ENCODE peak calls at places on chromosomes 5 and 9, in four cellular contexts. G is activated gamma-delta T cell treated with Interleukin-2 at 50 U/mL for 16 hours; N is NCI-H1436; Z is CD8-positive, alpha-beta memory T cell. B is an unnamed sample.

GRCh38 chr9:35822926-35823325 is 5.6 kb downstream of the FAM221B start:
- DNase-seq in G (no peak), N (no peak), Z (no peak), B (no peak)

GRCh38 chr5:78269088-78269703 is 25.3 kb downstream of the AP3B1 start:
- DNase-seq in G (no peak), N (peak), Z (no peak), B (no peak)

GRCh38 chr9:26947736-26948135 is 694 bp upstream of the PLAA start:
- DNase-seq in G (no peak), N (no peak), Z (no peak), B (no peak)

GRCh38 chr5:68444833-68445232 is 229.3 kb downstream of the PIK3R1 start:
- DNase-seq in G (no peak), N (no peak), Z (no peak), B (no peak)

GRCh38 chr5:15004506-15004905 is 132.9 kb upstream of the ANKH start:
- DNase-seq in G (no peak), N (no peak), Z (no peak), B (no peak)

GRCh38 chr5:127513571-127513970 is 3.9 kb upstream of the PRRC1 start:
- DNase-seq in G (no peak), N (no peak), Z (no peak), B (no peak)

GRCh38 chr5:10579537-10580521 is 16.0 kb downstream of the ANKRD33B start:
- DNase-seq in G (no peak), N (no peak), Z (no peak), B (no peak)

GRCh38 chr9:124457887-124458431 is 7.7 kb downstream of the ADGRD2 start:
- DNase-seq in G (no peak), N (no peak), Z (no peak), B (peak)

GRCh38 chr9:33785914-33786313 is 9.4 kb upstream of the PRSS3 start:
- DNase-seq in G (no peak), N (no peak), Z (no peak), B (no peak)

GRCh38 chr9:92350129-92350739 is 24.5 kb downstream of the CENPP start:
- DNase-seq in G (no peak), N (no peak), Z (no peak), B (no peak)

GRCh38 chr9:127264462-127265040 is at the start of gene GARNL3:
- DNase-seq in G (no peak), N (no peak), Z (no peak), B (no peak)

GRCh38 chr5:112183103-112183634 is 235.9 kb downstream of the EPB41L4A start:
- DNase-seq in G (no peak), N (no peak), Z (no peak), B (no peak)

GRCh38 chr9:32426278-32426939 is 42.0 kb downstream of the ACO1 start:
- DNase-seq in G (no peak), N (no peak), Z (no peak), B (no peak)

GRCh38 chr9:109382585-109382984 is 61.7 kb upstream of the EPB41L4B start:
- DNase-seq in G (no peak), N (no peak), Z (no peak), B (no peak)

GRCh38 chr9:94603259-94603776 is 9.7 kb upstream of the FBP2 start:
- DNase-seq in G (peak), N (peak), Z (peak), B (peak)

GRCh38 chr9:99637640-99638039 is 184.0 kb upstream of the NR4A3 start:
- DNase-seq in G (no peak), N (no peak), Z (no peak), B (no peak)

GRCh38 chr5:79791843-79792242 is 102.2 kb downstream of the CMYA5 start:
- DNase-seq in G (no peak), N (no peak), Z (no peak), B (no peak)

GRCh38 chr5:164235176-164235914 is 729.9 kb downstream of the MAT2B start:
- DNase-seq in G (no peak), N (no peak), Z (no peak), B (no peak)

GRCh38 chr5:73305386-73305785 is 132.4 kb downstream of the TMEM174 start:
- DNase-seq in G (no peak), N (no peak), Z (no peak), B (no peak)

GRCh38 chr5:164119806-164120440 is 614.5 kb downstream of the MAT2B start:
- DNase-seq in G (no peak), N (peak), Z (no peak), B (no peak)

GRCh38 chr9:2180704-2181103 is 165.6 kb downstream of the SMARCA2 start:
- DNase-seq in G (no peak), N (no peak), Z (no peak), B (no peak)

GRCh38 chr5:72248352-72249032 is 71.5 kb downstream of the MRPS27 start:
- DNase-seq in G (no peak), N (no peak), Z (no peak), B (no peak)

GRCh38 chr9:97938081-97938644 is at the start of gene HEMGN:
- DNase-seq in G (peak), N (no peak), Z (peak), B (no peak)

GRCh38 chr9:70865471-70865870 is 255.9 kb downstream of the TRPM3 start:
- DNase-seq in G (no peak), N (no peak), Z (no peak), B (no peak)

GRCh38 chr5:57696906-57697590 is 214.4 kb upstream of the ACTBL2 start:
- DNase-seq in G (no peak), N (no peak), Z (no peak), B (no peak)

GRCh38 chr5:76818844-76819831 is at the start of gene F2RL1:
- DNase-seq in G (peak), N (peak), Z (peak), B (peak)

GRCh38 chr5:57176350-57176857 is 2.5 kb downstream of the GPBP1 start:
- DNase-seq in G (no peak), N (no peak), Z (no peak), B (no peak)

GRCh38 chr5:132296412-132297001 is 2.3 kb downstream of the SLC22A4 start:
- DNase-seq in G (no peak), N (no peak), Z (no peak), B (no peak)

B was measured in cardiac septum.